ENCODE peak calls at places on chromosomes 5 and 9, in eight cellular contexts. W, O, E, F, R, M, U and Y are unnamed samples.
A peak's percentile ranks its signal among the peaks of the same experiment; 100 is the strongest.

GRCh38 chr9:94922098-94922607 is 195.7 kb downstream of the AOPEP start:
- DNase-seq in W (no peak), O (no peak), E (no peak), F (peak; percentile 36), R (no peak), M (peak; percentile 87), U (peak; percentile 99), Y (no peak)

GRCh38 chr5:150044334-150044681 is 42.0 kb downstream of the CSF1R start:
- DNase-seq in W (no peak), O (no peak), E (no peak), F (no peak), R (no peak), M (peak; percentile 46), U (peak; percentile 80), Y (no peak)

GRCh38 chr5:124634228-124634819 is 112.1 kb downstream of the ZNF608 start:
- DNase-seq in W (no peak), O (peak; percentile 46), E (peak; percentile 31), F (peak; percentile 59), R (no peak), M (peak; percentile 71), U (peak; percentile 82), Y (no peak)

GRCh38 chr5:95712347-95712958 is 18.7 kb upstream of the RHOBTB3 start:
- DNase-seq in W (no peak), O (peak; percentile 34), E (no peak), F (no peak), R (no peak), M (peak; percentile 94), U (peak; percentile 85), Y (no peak)

GRCh38 chr9:130454096-130454811 is 9.5 kb downstream of the ASS1 start:
- DNase-seq in W (no peak), O (no peak), E (no peak), F (no peak), R (no peak), M (no peak), U (no peak), Y (no peak)

GRCh38 chr9:75150512-75150911 is 62.2 kb downstream of the OSTF1 start:
- DNase-seq in W (no peak), O (no peak), E (no peak), F (no peak), R (no peak), M (no peak), U (no peak), Y (no peak)

GRCh38 chr5:100647461-100648230 is 112.5 kb downstream of the FAM174A start:
- DNase-seq in W (no peak), O (peak; percentile 6), E (peak; percentile 38), F (no peak), R (peak; percentile 74), M (peak; percentile 57), U (no peak), Y (no peak)

GRCh38 chr9:92669527-92669889 is 423 bp downstream of the IPPK start:
- DNase-seq in W (peak; percentile 20), O (no peak), E (no peak), F (no peak), R (no peak), M (no peak), U (no peak), Y (no peak)

GRCh38 chr9:38305616-38306015 is 86.9 kb upstream of the ALDH1B1 start:
- DNase-seq in W (no peak), O (no peak), E (no peak), F (no peak), R (no peak), M (no peak), U (no peak), Y (no peak)

GRCh38 chr9:31837211-31837610 is 547.2 kb upstream of the ACO1 start:
- DNase-seq in W (no peak), O (no peak), E (no peak), F (no peak), R (no peak), M (no peak), U (no peak), Y (no peak)

GRCh38 chr5:62043289-62044274 is 262.4 kb upstream of the KIF2A start:
- DNase-seq in W (no peak), O (no peak), E (peak; percentile 84), F (no peak), R (no peak), M (no peak), U (no peak), Y (no peak)

GRCh38 chr9:93673271-93673843 is 97.0 kb downstream of the PHF2 start:
- DNase-seq in W (no peak), O (no peak), E (no peak), F (no peak), R (no peak), M (no peak), U (peak; percentile 46), Y (no peak)

GRCh38 chr5:52728686-52729085 is 59.0 kb upstream of the ITGA1 start:
- DNase-seq in W (no peak), O (no peak), E (no peak), F (no peak), R (no peak), M (no peak), U (no peak), Y (no peak)

GRCh38 chr9:6646028-6646636 is 603 bp upstream of the GLDC start:
- DNase-seq in W (no peak), O (peak; percentile 13), E (no peak), F (no peak), R (no peak), M (peak; percentile 17), U (no peak), Y (no peak)

GRCh38 chr5:136174021-136174659 is 18.8 kb downstream of the SMIM32 start:
- DNase-seq in W (no peak), O (peak; percentile 20), E (peak; percentile 25), F (peak; percentile 82), R (peak; percentile 63), M (peak; percentile 50), U (peak; percentile 59), Y (no peak)

GRCh38 chr9:135533674-135534073 is 12.3 kb upstream of the OBP2A start:
- DNase-seq in W (no peak), O (no peak), E (no peak), F (no peak), R (no peak), M (no peak), U (no peak), Y (no peak)

GRCh38 chr5:101838329-101838964 is 457.6 kb downstream of the SLCO4C1 start:
- DNase-seq in W (no peak), O (no peak), E (no peak), F (no peak), R (no peak), M (no peak), U (peak; percentile 74), Y (no peak)

GRCh38 chr5:132266031-132266835 is 8.7 kb downstream of the PDLIM4 start:
- DNase-seq in W (no peak), O (no peak), E (no peak), F (no peak), R (no peak), M (peak; percentile 38), U (no peak), Y (no peak)

GRCh38 chr5:4230531-4230904 is 634.9 kb downstream of the IRX1 start:
- DNase-seq in W (no peak), O (no peak), E (no peak), F (no peak), R (no peak), M (no peak), U (no peak), Y (no peak)

GRCh38 chr5:72648511-72648910 is 141.3 kb upstream of the ZNF366 start:
- DNase-seq in W (no peak), O (no peak), E (no peak), F (no peak), R (no peak), M (peak; percentile 6), U (no peak), Y (no peak)

GRCh38 chr5:24289582-24289981 is 355.2 kb downstream of the CDH10 start:
- DNase-seq in W (no peak), O (no peak), E (no peak), F (no peak), R (no peak), M (no peak), U (no peak), Y (no peak)

GRCh38 chr5:108417166-108417670 is 35.3 kb upstream of the FBXL17 start:
- DNase-seq in W (no peak), O (no peak), E (no peak), F (no peak), R (no peak), M (peak; percentile 52), U (no peak), Y (no peak)

GRCh38 chr5:132687995-132688394 is 14.2 kb downstream of the IL4 start:
- DNase-seq in W (no peak), O (no peak), E (no peak), F (no peak), R (no peak), M (no peak), U (no peak), Y (no peak)

GRCh38 chr5:159414021-159414420 is 83.7 kb upstream of the IL12B start:
- DNase-seq in W (no peak), O (no peak), E (no peak), F (no peak), R (no peak), M (no peak), U (no peak), Y (no peak)

GRCh38 chr9:127805620-127806019 is 2.9 kb downstream of the FPGS start:
- DNase-seq in W (no peak), O (no peak), E (no peak), F (no peak), R (peak; percentile 58), M (no peak), U (peak; percentile 29), Y (no peak)

GRCh38 chr5:14003513-14003912 is 59.0 kb upstream of the DNAH5 start:
- DNase-seq in W (no peak), O (no peak), E (no peak), F (no peak), R (no peak), M (no peak), U (no peak), Y (no peak)

GRCh38 chr9:137550958-137551655 is 572 bp upstream of the MRPL41 start:
- DNase-seq in W (no peak), O (peak; percentile 63), E (peak; percentile 40), F (no peak), R (peak; percentile 89), M (peak; percentile 68), U (peak; percentile 66), Y (peak; percentile 79)

GRCh38 chr5:54309237-54309636 is 1.1 kb downstream of the ARL15 start:
- DNase-seq in W (no peak), O (no peak), E (no peak), F (peak; percentile 19), R (no peak), M (no peak), U (peak; percentile 21), Y (no peak)

GRCh38 chr9:107653263-107653821 is 163.8 kb upstream of the KLF4 start:
- DNase-seq in W (no peak), O (no peak), E (no peak), F (no peak), R (no peak), M (no peak), U (no peak), Y (no peak)

GRCh38 chr9:133800266-133800665 is 62.1 kb upstream of the SARDH start:
- DNase-seq in W (no peak), O (no peak), E (no peak), F (no peak), R (no peak), M (no peak), U (no peak), Y (no peak)

GRCh38 chr5:135028791-135029467 is 5.1 kb downstream of the PITX1 start:
- DNase-seq in W (no peak), O (no peak), E (no peak), F (no peak), R (no peak), M (no peak), U (no peak), Y (no peak)

GRCh38 chr5:142086229-142086628 is 22.4 kb upstream of the NDFIP1 start:
- DNase-seq in W (no peak), O (no peak), E (no peak), F (no peak), R (no peak), M (no peak), U (no peak), Y (no peak)